ENCODE peak calls at places on chromosome 17, in five cellular contexts. One of them, this sample, is unnamed.

GRCh38 chr17:61806081-61806828 is 57.1 kb downstream of the BRIP1 start:
- DNase-seq in left cardiac atrium: no peak
- DNase-seq in ACHN: no peak
- DNase-seq in left ventricle myocardium superior: no peak
- DNase-seq in HCEC 1CT: no peak
- DNase-seq in this sample: no peak

GRCh38 chr17:50272711-50273653 is 1.3 kb upstream of the TMEM92 start:
- DNase-seq in left cardiac atrium: peak
- DNase-seq in ACHN: peak
- DNase-seq in left ventricle myocardium superior: peak
- DNase-seq in HCEC 1CT: peak
- DNase-seq in this sample: peak

GRCh38 chr17:80031691-80032480 is 3.8 kb downstream of the TBC1D16 start:
- DNase-seq in left cardiac atrium: no peak
- DNase-seq in ACHN: no peak
- DNase-seq in left ventricle myocardium superior: no peak
- DNase-seq in HCEC 1CT: no peak
- DNase-seq in this sample: no peak

GRCh38 chr17:10556301-10557005 is 7.0 kb upstream of the MYH2 start:
- DNase-seq in left cardiac atrium: no peak
- DNase-seq in ACHN: no peak
- DNase-seq in left ventricle myocardium superior: no peak
- DNase-seq in HCEC 1CT: no peak
- DNase-seq in this sample: no peak

GRCh38 chr17:6023452-6023851 is 46.7 kb upstream of the WSCD1 start:
- DNase-seq in left cardiac atrium: no peak
- DNase-seq in ACHN: no peak
- DNase-seq in left ventricle myocardium superior: no peak
- DNase-seq in HCEC 1CT: no peak
- DNase-seq in this sample: no peak

GRCh38 chr17:49333806-49334205 is 28.2 kb downstream of the ZNF652 start:
- DNase-seq in left cardiac atrium: no peak
- DNase-seq in ACHN: no peak
- DNase-seq in left ventricle myocardium superior: no peak
- DNase-seq in HCEC 1CT: peak
- DNase-seq in this sample: no peak

GRCh38 chr17:30345527-30346075 is 11.7 kb upstream of the TMIGD1 start:
- DNase-seq in left cardiac atrium: no peak
- DNase-seq in ACHN: no peak
- DNase-seq in left ventricle myocardium superior: no peak
- DNase-seq in HCEC 1CT: no peak
- DNase-seq in this sample: no peak

GRCh38 chr17:48025040-48025903 is 12.3 kb downstream of the COPZ2 start:
- DNase-seq in left cardiac atrium: peak
- DNase-seq in ACHN: peak
- DNase-seq in left ventricle myocardium superior: peak
- DNase-seq in HCEC 1CT: peak
- DNase-seq in this sample: peak

GRCh38 chr17:55617441-55617840 is 105.2 kb downstream of the TMEM100 start:
- DNase-seq in left cardiac atrium: no peak
- DNase-seq in ACHN: no peak
- DNase-seq in left ventricle myocardium superior: no peak
- DNase-seq in HCEC 1CT: no peak
- DNase-seq in this sample: no peak

GRCh38 chr17:48153711-48154642 is 46.4 kb downstream of the SNX11 start:
- DNase-seq in left cardiac atrium: no peak
- DNase-seq in ACHN: peak
- DNase-seq in left ventricle myocardium superior: no peak
- DNase-seq in HCEC 1CT: peak
- DNase-seq in this sample: no peak

GRCh38 chr17:33498069-33498468 is 205.0 kb upstream of the ASIC2 start:
- DNase-seq in left cardiac atrium: no peak
- DNase-seq in ACHN: no peak
- DNase-seq in left ventricle myocardium superior: no peak
- DNase-seq in HCEC 1CT: no peak
- DNase-seq in this sample: no peak

GRCh38 chr17:3003401-3004149 is 59.8 kb downstream of the OR1D5 start:
- DNase-seq in left cardiac atrium: no peak
- DNase-seq in ACHN: no peak
- DNase-seq in left ventricle myocardium superior: peak
- DNase-seq in HCEC 1CT: no peak
- DNase-seq in this sample: peak

GRCh38 chr17:46007461-46007965 is 8.5 kb downstream of the STH start:
- DNase-seq in left cardiac atrium: no peak
- DNase-seq in ACHN: no peak
- DNase-seq in left ventricle myocardium superior: no peak
- DNase-seq in HCEC 1CT: no peak
- DNase-seq in this sample: no peak

GRCh38 chr17:15321556-15322250 is 19.7 kb downstream of the TEKT3 start:
- DNase-seq in left cardiac atrium: no peak
- DNase-seq in ACHN: no peak
- DNase-seq in left ventricle myocardium superior: no peak
- DNase-seq in HCEC 1CT: peak
- DNase-seq in this sample: no peak